ENCODE peak calls at places on chromosome 21, in eight cellular contexts. E is sigmoid colon, M is H1, I is SK-N-SH, Q is stomach, L is spleen, U is HCT116, S is breast epithelium. F is an unnamed sample.

GRCh38 chr21:35457097-35457496 is 408.0 kb upstream of the RUNX1 start:
- DNase-seq in E (no peak), M (no peak), I (no peak), Q (no peak), L (no peak), U (no peak), S (no peak), F (no peak)

GRCh38 chr21:38740131-38740530 is 65.6 kb upstream of the ETS2 start:
- DNase-seq in E (no peak), M (no peak), I (no peak), Q (no peak), L (no peak), U (no peak), S (no peak), F (no peak)

GRCh38 chr21:25636727-25637126 is 2.3 kb upstream of the JAM2 start:
- DNase-seq in E (no peak), M (no peak), I (no peak), Q (no peak), L (no peak), U (no peak), S (no peak), F (no peak)

GRCh38 chr21:25428537-25428936 is 178.7 kb downstream of the MRPL39 start:
- DNase-seq in E (no peak), M (no peak), I (no peak), Q (no peak), L (no peak), U (no peak), S (no peak), F (no peak)

GRCh38 chr21:35485364-35485763 is 436.3 kb upstream of the RUNX1 start:
- DNase-seq in E (no peak), M (no peak), I (no peak), Q (no peak), L (no peak), U (no peak), S (no peak), F (no peak)

GRCh38 chr21:15221799-15222386 is 157.1 kb upstream of the NRIP1 start:
- DNase-seq in E (no peak), M (peak; percentile 46), I (no peak), Q (no peak), L (no peak), U (peak; percentile 22), S (no peak), F (no peak)

GRCh38 chr21:26966978-26967913 is at the start of gene ADAMTS5:
- DNase-seq in E (peak; percentile 77), M (peak; percentile 69), I (peak; percentile 80), Q (peak; percentile 25), L (peak; percentile 78), U (no peak), S (peak; percentile 40), F (no peak)

GRCh38 chr21:31630062-31630711 is 29.3 kb upstream of the SOD1 start:
- DNase-seq in E (no peak), M (no peak), I (no peak), Q (peak; percentile 84), L (no peak), U (peak; percentile 75), S (peak; percentile 66), F (no peak)

GRCh38 chr21:42653492-42654061 is at the start of gene PDE9A:
- DNase-seq in E (no peak), M (peak; percentile 69), I (peak; percentile 90), Q (no peak), L (peak; percentile 76), U (no peak), S (no peak), F (no peak)

GRCh38 chr21:8991088-8991907 is 1530.1 kb upstream of the TPTE start:
- DNase-seq in E (peak; percentile 60), M (no peak), I (no peak), Q (no peak), L (no peak), U (no peak), S (no peak), F (no peak)

GRCh38 chr21:8993284-8993942 is 1528.0 kb upstream of the TPTE start:
- DNase-seq in E (no peak), M (no peak), I (no peak), Q (no peak), L (no peak), U (no peak), S (no peak), F (no peak)

GRCh38 chr21:8993943-8994639 is 1527.3 kb upstream of the TPTE start:
- DNase-seq in E (no peak), M (no peak), I (no peak), Q (no peak), L (no peak), U (no peak), S (no peak), F (no peak)

GRCh38 chr21:8991968-8992621 is 1529.3 kb upstream of the TPTE start:
- DNase-seq in E (peak; percentile 53), M (no peak), I (no peak), Q (no peak), L (no peak), U (no peak), S (no peak), F (no peak)

GRCh38 chr21:8992731-8993174 is 1528.6 kb upstream of the TPTE start:
- DNase-seq in E (peak; percentile 65), M (no peak), I (no peak), Q (no peak), L (no peak), U (no peak), S (no peak), F (no peak)
- H3K4me3 ChIP-seq in E (no peak overlapping the region), M (no peak overlapping the region), I (no peak overlapping the region), Q (no peak overlapping the region), L (no peak overlapping the region), U (no peak overlapping the region), S (no peak overlapping the region), F (no peak overlapping the region)

DNA sequence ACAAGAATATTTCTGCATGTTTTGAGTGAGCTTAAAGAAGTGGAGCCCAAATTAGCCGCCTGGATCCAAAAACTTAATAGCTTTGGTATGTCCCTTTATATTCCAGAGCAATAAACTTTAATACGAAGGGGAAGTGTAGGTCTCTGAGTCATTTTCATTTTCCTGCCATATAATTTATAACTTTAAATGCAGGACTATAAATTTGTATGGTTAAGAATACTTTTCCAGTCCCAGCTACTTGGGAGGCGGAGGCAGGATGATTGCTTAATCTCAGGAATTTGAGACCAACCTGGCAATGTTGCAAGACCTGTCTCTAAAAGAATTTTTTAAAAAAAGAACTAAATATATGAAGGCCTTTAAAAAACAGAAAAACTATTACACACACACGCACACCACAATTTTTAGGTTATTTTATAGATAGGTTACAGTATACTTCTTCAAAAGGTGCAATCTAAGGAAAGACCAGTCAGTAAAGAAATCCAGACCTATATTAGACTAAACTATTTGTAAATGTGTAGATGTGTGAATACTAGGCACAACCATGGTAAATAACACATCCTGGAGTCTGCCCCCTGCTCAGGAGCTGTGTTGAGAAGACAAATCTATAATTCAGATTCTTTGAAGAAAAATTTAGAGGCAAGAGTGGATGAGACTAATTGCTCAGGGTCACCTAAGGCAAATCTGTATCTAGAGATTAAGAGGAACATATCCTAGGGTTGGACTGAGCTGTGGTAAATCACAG is 80.3 kb downstream of the TTC3 start:
- DNase-seq in E (no peak), M (no peak), I (no peak), Q (no peak), L (no peak), U (no peak), S (no peak), F (peak; percentile 74)
- TF ChIP-seq POLR2AphosphoS5 in E (no peak), M (no peak), I (no peak), Q (no peak), L (no peak), U (no peak), S (no peak), F (no peak)

GRCh38 chr21:9758888-9759287 is 762.5 kb upstream of the TPTE start:
- DNase-seq in E (no peak), M (no peak), I (no peak), Q (no peak), L (no peak), U (no peak), S (no peak), F (no peak)

GRCh38 chr21:9755611-9756010 is 765.8 kb upstream of the TPTE start:
- DNase-seq in E (no peak), M (no peak), I (no peak), Q (no peak), L (no peak), U (no peak), S (no peak), F (no peak)

GRCh38 chr21:9753943-9754342 is 767.4 kb upstream of the TPTE start:
- DNase-seq in E (no peak), M (no peak), I (no peak), Q (no peak), L (no peak), U (no peak), S (no peak), F (no peak)

GRCh38 chr21:9758141-9758540 is 763.2 kb upstream of the TPTE start:
- DNase-seq in E (no peak), M (no peak), I (no peak), Q (no peak), L (no peak), U (no peak), S (no peak), F (no peak)

GRCh38 chr21:9756677-9757076 is 764.7 kb upstream of the TPTE start:
- DNase-seq in E (no peak), M (no peak), I (no peak), Q (no peak), L (no peak), U (no peak), S (no peak), F (no peak)
- H3K9me3 ChIP-seq in E (no peaks in the 10 kb centered on the region), M (peaks cover 72% of the 10 kb centered on the region), I (no peaks in the 10 kb centered on the region), Q (peaks cover 55% of the 10 kb centered on the region), L (peaks cover 63% of the 10 kb centered on the region), U (peaks cover 61% of the 10 kb centered on the region), S (peaks cover 17% of the 10 kb centered on the region), F (no peaks in the 10 kb centered on the region)

GRCh38 chr21:46285761-46286667 is at the start of gene YBEY:
- DNase-seq in E (peak; percentile 94), M (peak; percentile 91), I (peak; percentile 98), Q (peak; percentile 89), L (peak; percentile 97), U (peak; percentile 81), S (peak; percentile 79), F (peak; percentile 28)

GRCh38 chr21:46285206-46285661 is at the start of gene MCM3AP:
- DNase-seq in E (no peak), M (no peak), I (no peak), Q (no peak), L (no peak), U (no peak), S (no peak), F (no peak)

GRCh38 chr21:46284722-46285121 is 689 bp downstream of the MCM3AP start:
- DNase-seq in E (no peak), M (no peak), I (no peak), Q (no peak), L (no peak), U (no peak), S (no peak), F (no peak)

GRCh38 chr21:46286668-46286982 is 483 bp downstream of the YBEY start:
- DNase-seq in E (no peak), M (no peak), I (no peak), Q (no peak), L (no peak), U (no peak), S (no peak), F (peak; percentile 24)

DNA sequence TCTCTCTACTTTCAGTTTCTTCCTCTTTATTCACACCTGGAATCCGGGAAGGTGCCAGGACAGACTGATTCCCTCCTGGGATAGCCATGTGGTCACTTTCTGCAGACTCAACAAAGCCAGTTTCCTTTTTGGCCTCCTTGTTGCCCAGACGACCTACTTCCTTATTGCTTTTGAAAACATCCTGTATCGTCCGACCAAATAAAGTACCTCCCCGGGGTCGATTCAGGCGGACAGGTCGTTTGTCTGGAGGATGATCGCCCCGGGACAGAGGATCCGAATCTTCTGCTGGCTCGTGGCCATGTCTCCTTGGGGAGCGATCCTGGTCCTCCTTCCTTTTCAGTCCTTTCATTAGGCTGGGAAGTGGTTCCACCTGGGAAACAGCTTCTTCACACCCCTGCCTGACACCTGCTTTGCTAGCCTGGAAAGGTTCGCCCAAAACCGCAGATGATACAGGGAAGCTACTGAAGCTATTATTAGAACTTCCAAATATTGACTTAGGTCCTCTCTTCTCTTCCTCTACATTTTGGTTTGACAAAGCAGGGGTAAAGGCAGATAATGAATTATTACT is 1.2 kb downstream of the MCM3AP start:
- DNase-seq in E (no peak), M (no peak), I (no peak), Q (no peak), L (no peak), U (no peak), S (peak; percentile 31), F (no peak)
- H3K4me3 ChIP-seq in E (no peak overlapping the region), M (peak overlapping the region; percentile 0), I (peak overlapping the region; percentile 38), Q (peak overlapping the region; percentile 92), L (peak overlapping the region; percentile 15), U (no peak overlapping the region), S (peak overlapping the region; percentile 8), F (peak overlapping the region; percentile 97)

F was measured in SK-N-MC.